ENCODE peak calls at places on chromosomes 11 and 22, in five cellular contexts. F, V, M, P and Q are unnamed samples.
A peak's percentile ranks its signal among the peaks of the same experiment; 100 is the strongest.

GRCh38 chr11:47213985-47214564 is 699 bp upstream of the DDB2 start:
- DNase-seq in F (peak; percentile 94), V (peak; percentile 95), M (peak; percentile 83), P (peak; percentile 95), Q (peak; percentile 96)

GRCh38 chr22:37518509-37519267 is 527 bp downstream of the CARD10 start:
- DNase-seq in F (no peak), V (no peak), M (no peak), P (peak; percentile 38), Q (no peak)

GRCh38 chr22:17706451-17706900 is 67.8 kb downstream of the BID start:
- DNase-seq in F (no peak), V (peak; percentile 68), M (no peak), P (no peak), Q (no peak)

GRCh38 chr11:84249344-84250135 is 963.4 kb upstream of the CCDC90B start:
- DNase-seq in F (no peak), V (no peak), M (no peak), P (no peak), Q (no peak)

GRCh38 chr11:8832571-8833260 is 78.3 kb upstream of the AKIP1 start:
- DNase-seq in F (no peak), V (no peak), M (no peak), P (no peak), Q (no peak)

GRCh38 chr11:112780351-112781043 is 180.7 kb upstream of the NCAM1 start:
- DNase-seq in F (peak; percentile 78), V (no peak), M (no peak), P (peak; percentile 83), Q (no peak)

GRCh38 chr11:103317118-103317517 is 207.9 kb downstream of the DYNC2H1 start:
- DNase-seq in F (no peak), V (no peak), M (no peak), P (no peak), Q (no peak)

GRCh38 chr22:27110985-27111451 is 453.6 kb downstream of the MIAT start:
- DNase-seq in F (no peak), V (no peak), M (no peak), P (no peak), Q (no peak)

GRCh38 chr11:72781313-72782080 is 12.3 kb downstream of the STARD10 start:
- DNase-seq in F (no peak), V (peak; percentile 86), M (no peak), P (peak; percentile 60), Q (no peak)

GRCh38 chr11:10906521-10906920 is 48.7 kb upstream of the ZBED5 start:
- DNase-seq in F (no peak), V (no peak), M (no peak), P (no peak), Q (no peak)

GRCh38 chr22:27850000-27850465 is 48.5 kb upstream of the MN1 start:
- DNase-seq in F (no peak), V (no peak), M (no peak), P (peak; percentile 58), Q (no peak)

GRCh38 chr11:123218451-123218850 is 23.4 kb upstream of the CLMP start:
- DNase-seq in F (no peak), V (no peak), M (no peak), P (no peak), Q (no peak)

GRCh38 chr11:132248585-132248984 is 878.2 kb downstream of the NTM start:
- DNase-seq in F (no peak), V (no peak), M (no peak), P (no peak), Q (no peak)

GRCh38 chr11:84498016-84498415 is 1129.1 kb downstream of the DLG2 start:
- DNase-seq in F (peak; percentile 70), V (no peak), M (no peak), P (no peak), Q (peak; percentile 40)

GRCh38 chr11:113562981-113563461 is 87.8 kb upstream of the DRD2 start:
- DNase-seq in F (no peak), V (no peak), M (no peak), P (no peak), Q (no peak)

GRCh38 chr22:44107341-44107740 is 73.4 kb upstream of the PARVG start:
- DNase-seq in F (no peak), V (no peak), M (no peak), P (peak; percentile 4), Q (peak; percentile 5)

GRCh38 chr11:122758974-122759373 is 79.3 kb upstream of the CRTAM start:
- DNase-seq in F (no peak), V (peak; percentile 53), M (no peak), P (no peak), Q (no peak)

GRCh38 chr22:46823248-46823647 is 60.8 kb downstream of the TBC1D22A start:
- DNase-seq in F (no peak), V (no peak), M (no peak), P (no peak), Q (no peak)

GRCh38 chr11:19664896-19665548 is 47.6 kb upstream of the NAV2 start:
- DNase-seq in F (peak; percentile 32), V (no peak), M (no peak), P (no peak), Q (no peak)

GRCh38 chr11:46369458-46370152 is 11.9 kb upstream of the MDK start:
- DNase-seq in F (no peak), V (peak; percentile 83), M (no peak), P (no peak), Q (peak; percentile 57)

GRCh38 chr11:79312591-79313267 is 128.1 kb downstream of the TENM4 start:
- DNase-seq in F (no peak), V (no peak), M (no peak), P (no peak), Q (no peak)

GRCh38 chr22:40233886-40234285 is 56.2 kb downstream of the TNRC6B start:
- DNase-seq in F (no peak), V (no peak), M (no peak), P (no peak), Q (no peak)

GRCh38 chr11:46697303-46697702 is 3.1 kb downstream of the ARHGAP1 start:
- DNase-seq in F (no peak), V (no peak), M (no peak), P (no peak), Q (no peak)

GRCh38 chr11:63553759-63554158 is 9.4 kb downstream of the PLAAT2 start:
- DNase-seq in F (no peak), V (peak; percentile 72), M (no peak), P (no peak), Q (no peak)